ENCODE peak calls at places on chromosomes 16 and 17, in eight cellular contexts. N is breast epithelium; C is ovary; M is prostate gland; Z is GM23248; Y is stomach; D is CD8-positive, alpha-beta T cell; V is mammary epithelial cell. U is an unnamed sample.

GRCh38 chr17:43042025-43042424 is 17.0 kb downstream of the RND2 start:
- DNase-seq in N (no peak), D (no peak), M (no peak), C (no peak), V (no peak), Z (peak), Y (no peak), U (no peak)

GRCh38 chr16:78045865-78046581 is 23.7 kb downstream of the CLEC3A start:
- DNase-seq in N (no peak), M (peak), V (peak), D (no peak), Y (peak), Z (peak), C (peak), U (peak)

GRCh38 chr16:27847030-27847550 is 216.4 kb downstream of the GSG1L start:
- DNase-seq in M (no peak), N (no peak), V (peak), C (no peak), D (no peak), Z (no peak), Y (peak), U (no peak)

GRCh38 chr16:709651-710499 is 4.3 kb upstream of the FBXL16 start:
- DNase-seq in D (no peak), N (no peak), Z (peak), C (no peak), V (no peak), M (no peak), Y (no peak), U (no peak)

GRCh38 chr16:65343556-65343955 is 221.7 kb upstream of the CDH11 start:
- DNase-seq in V (no peak), Z (no peak), M (no peak), C (no peak), Y (no peak), D (no peak), N (no peak), U (no peak)

GRCh38 chr17:31515226-31515759 is 123.8 kb downstream of the RAB11FIP4 start:
- DNase-seq in Z (no peak), M (no peak), V (no peak), Y (no peak), N (no peak), D (no peak), C (no peak), U (no peak)

GRCh38 chr16:82542714-82543113 is 84.1 kb upstream of the CDH13 start:
- DNase-seq in Y (no peak), M (peak), N (no peak), V (no peak), Z (no peak), D (no peak), C (no peak), U (no peak)

GRCh38 chr16:66166451-66166850 is 200.0 kb upstream of the CDH5 start:
- DNase-seq in Z (no peak), V (no peak), M (no peak), D (no peak), Y (no peak), C (no peak), N (no peak), U (no peak)

GRCh38 chr17:32894245-32894644 is 17.3 kb upstream of the MYO1D start:
- DNase-seq in Z (peak), V (peak), N (no peak), M (no peak), Y (no peak), C (no peak), D (no peak), U (no peak)

GRCh38 chr17:58741121-58741625 is 14.5 kb upstream of the PPM1E start:
- DNase-seq in V (peak), D (no peak), M (no peak), Z (peak), C (no peak), N (no peak), Y (no peak), U (no peak)

GRCh38 chr16:8739989-8740704 is 57.3 kb downstream of the TMEM186 start:
- DNase-seq in V (no peak), Y (no peak), M (no peak), D (no peak), C (no peak), Z (no peak), N (no peak), U (no peak)

GRCh38 chr16:50884066-50884860 is 142.4 kb downstream of the CYLD start:
- DNase-seq in D (peak), Y (no peak), C (no peak), Z (no peak), M (no peak), V (no peak), N (no peak), U (no peak)

DNA sequence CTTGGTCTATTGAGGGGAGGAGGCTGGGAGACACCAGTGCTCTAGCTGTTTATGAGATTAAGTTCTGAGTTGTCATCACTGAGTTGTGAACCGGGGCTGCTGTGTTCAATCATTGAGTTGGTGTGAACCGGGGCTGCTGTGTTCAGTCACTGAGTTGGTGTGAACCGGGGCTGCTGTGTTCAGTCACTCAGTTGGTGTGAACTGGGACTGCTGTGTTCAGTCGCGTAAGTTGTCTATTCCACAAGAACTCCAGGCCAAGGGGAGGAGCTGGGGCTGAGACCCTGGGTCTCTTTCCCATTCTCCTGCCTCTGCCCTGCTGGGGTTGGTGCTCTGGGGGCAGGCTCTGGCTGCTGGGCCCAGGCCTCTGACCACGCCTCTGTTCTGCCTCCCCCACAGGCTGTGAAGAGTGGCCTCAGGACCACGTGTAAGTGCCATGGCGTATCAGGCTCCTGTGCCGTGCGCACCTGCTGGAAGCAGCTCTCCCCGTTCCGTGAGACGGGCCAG is 24.5 kb downstream of the WNT9B start:
- DNase-seq in N (no peak), Y (no peak), D (no peak), V (no peak), M (no peak), Z (no peak), C (no peak), U (no peak)
- H3K27ac ChIP-seq in N (no peak), Y (peak), D (no peak), V (no peak), M (no peak), Z (no peak), C (no peak), U (no peak)

GRCh38 chr17:68522266-68522665 is 10.0 kb downstream of the PRKAR1A start:
- DNase-seq in C (no peak), V (no peak), N (no peak), Z (no peak), M (no peak), Y (no peak), D (no peak), U (no peak)

GRCh38 chr17:68531252-68531651 is 19.0 kb downstream of the PRKAR1A start:
- DNase-seq in C (no peak), Z (no peak), D (no peak), Y (no peak), N (no peak), M (no peak), V (no peak), U (no peak)

GRCh38 chr17:68527314-68527713 is 15.1 kb downstream of the PRKAR1A start:
- DNase-seq in V (no peak), Z (no peak), D (no peak), Y (no peak), C (no peak), N (no peak), M (no peak), U (no peak)

GRCh38 chr17:68526548-68526947 is 14.3 kb downstream of the PRKAR1A start:
- DNase-seq in V (no peak), Y (no peak), C (no peak), D (no peak), M (no peak), Z (no peak), N (no peak), U (no peak)
- H3K27ac ChIP-seq in V (no peak), Y (peak), C (no peak), D (no peak), M (no peak), Z (no peak), N (no peak), U (no peak)

GRCh38 chr17:60091109-60091508 is 12.4 kb upstream of the HEATR6 start:
- DNase-seq in C (no peak), M (peak), V (no peak), D (no peak), Z (no peak), N (no peak), Y (no peak), U (no peak)

GRCh38 chr17:60089097-60089844 is 10.6 kb upstream of the HEATR6 start:
- DNase-seq in V (no peak), Z (no peak), C (no peak), M (peak), Y (no peak), D (no peak), N (no peak), U (no peak)

GRCh38 chr17:60087882-60088669 is 9.4 kb upstream of the HEATR6 start:
- DNase-seq in C (no peak), D (no peak), V (no peak), Z (peak), M (no peak), N (no peak), Y (peak), U (no peak)

GRCh38 chr17:60091908-60092331 is 13.2 kb upstream of the HEATR6 start:
- DNase-seq in N (no peak), C (no peak), D (no peak), M (no peak), Z (peak), Y (no peak), V (no peak), U (no peak)

DNA sequence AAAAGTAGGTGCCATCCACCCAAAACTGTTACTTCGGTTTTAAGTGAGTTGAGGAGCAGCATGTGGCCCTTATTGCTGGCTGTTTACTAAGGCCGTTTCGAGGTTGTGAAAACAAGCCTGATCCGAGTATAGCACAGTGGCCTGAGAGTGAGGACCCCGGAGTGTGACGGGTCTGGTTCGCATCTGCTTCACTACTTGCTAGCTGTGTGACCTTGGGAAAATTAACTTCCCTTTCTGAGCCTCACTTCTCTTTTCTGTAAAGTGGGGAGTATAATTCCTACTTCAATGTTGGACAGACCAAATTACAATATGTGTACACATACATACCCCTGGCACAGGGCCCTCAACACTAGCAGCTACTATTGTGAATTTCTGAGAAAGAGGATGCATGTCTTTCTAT is 11.7 kb upstream of the HEATR6 start:
- DNase-seq in Z (no peak), M (peak), N (no peak), V (no peak), D (no peak), C (no peak), Y (no peak), U (no peak)
- H3K27ac ChIP-seq in Z (no peak), M (no peak), N (no peak), V (no peak), D (no peak), C (no peak), Y (no peak), U (no peak)

GRCh38 chr16:17222756-17223411 is 247.9 kb downstream of the XYLT1 start:
- DNase-seq in C (no peak), N (no peak), M (no peak), Z (no peak), D (no peak), V (no peak), Y (no peak), U (no peak)
- H3K27ac ChIP-seq in C (no peak), N (no peak), M (no peak), Z (no peak), D (no peak), V (no peak), Y (no peak), U (no peak)

GRCh38 chr17:82231562-82232321 is 2.9 kb downstream of the SLC16A3 start:
- DNase-seq in N (peak), Z (peak), C (peak), V (no peak), Y (peak), M (peak), D (no peak), U (no peak)
- H3K27ac ChIP-seq in N (peak), Z (peak), C (peak), V (peak), Y (peak), M (peak), D (no peak), U (peak)

GRCh38 chr17:17749921-17750320 is 68.7 kb downstream of the RAI1 start:
- DNase-seq in C (peak), M (no peak), N (no peak), Z (peak), V (peak), D (no peak), Y (peak), U (peak)

GRCh38 chr17:17749025-17749772 is 67.9 kb downstream of the RAI1 start:
- DNase-seq in Z (no peak), C (no peak), N (no peak), Y (no peak), D (no peak), M (no peak), V (no peak), U (peak)

GRCh38 chr17:17751996-17752821 is 71.0 kb downstream of the RAI1 start:
- DNase-seq in Z (peak), N (peak), V (peak), M (peak), D (peak), C (peak), Y (peak), U (peak)

GRCh38 chr17:17751489-17751995 is 70.3 kb downstream of the RAI1 start:
- DNase-seq in N (no peak), C (no peak), M (no peak), V (no peak), Y (no peak), D (no peak), Z (peak), U (no peak)

DNA sequence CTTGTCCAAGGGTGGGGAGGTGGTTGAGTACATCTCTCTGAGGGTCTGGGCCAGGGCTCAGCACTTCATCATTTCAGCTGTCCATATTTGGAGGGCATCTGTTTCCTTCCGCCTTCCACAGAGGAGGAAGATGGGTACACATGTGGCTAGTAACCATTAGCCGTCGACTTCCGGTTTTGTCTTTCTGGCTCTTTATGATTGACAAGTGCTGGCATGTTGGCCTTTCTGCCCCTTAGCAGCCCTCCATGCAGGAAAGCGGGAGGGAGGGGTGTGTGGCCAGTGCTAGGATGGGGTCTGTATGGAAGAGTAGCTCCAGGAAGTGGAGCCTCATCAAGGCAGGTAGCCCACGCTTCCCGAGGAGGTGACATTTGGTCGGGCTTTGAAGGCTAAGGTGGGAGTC is 69.6 kb downstream of the RAI1 start:
- DNase-seq in M (no peak), N (no peak), Y (no peak), D (no peak), V (no peak), C (no peak), Z (no peak), U (no peak)
- H3K27ac ChIP-seq in M (peak), N (peak), Y (peak), D (peak), V (peak), C (no peak), Z (no peak), U (peak)

GRCh38 chr17:40178021-40178601 is 841 bp downstream of the RAPGEFL1 start:
- DNase-seq in C (no peak), Y (no peak), M (no peak), D (no peak), Z (no peak), N (no peak), V (no peak), U (no peak)

GRCh38 chr17:40180694-40181093 is 3.4 kb downstream of the RAPGEFL1 start:
- DNase-seq in N (peak), D (no peak), Z (no peak), Y (peak), M (peak), V (no peak), C (no peak), U (no peak)

GRCh38 chr17:40178660-40179059 is 1.4 kb downstream of the RAPGEFL1 start:
- DNase-seq in Z (no peak), M (no peak), V (no peak), Y (no peak), D (no peak), C (no peak), N (no peak), U (no peak)

GRCh38 chr17:40181205-40181604 is 3.9 kb downstream of the RAPGEFL1 start:
- DNase-seq in N (no peak), C (no peak), M (no peak), Z (no peak), V (no peak), Y (no peak), D (no peak), U (no peak)

GRCh38 chr17:40179923-40180659 is 2.8 kb downstream of the RAPGEFL1 start:
- DNase-seq in V (peak), M (no peak), Y (no peak), C (no peak), Z (peak), N (no peak), D (no peak), U (no peak)
- H3K27ac ChIP-seq in V (peak), M (peak), Y (peak), C (no peak), Z (peak), N (peak), D (no peak), U (no peak)

GRCh38 chr16:29791845-29792797 is 1.6 kb downstream of the KIF22 start:
- DNase-seq in C (no peak), N (no peak), M (no peak), D (no peak), Y (no peak), V (no peak), Z (no peak), U (no peak)
- H3K27ac ChIP-seq in C (no peak), N (no peak), M (no peak), D (no peak), Y (no peak), V (no peak), Z (no peak), U (no peak)

DNA sequence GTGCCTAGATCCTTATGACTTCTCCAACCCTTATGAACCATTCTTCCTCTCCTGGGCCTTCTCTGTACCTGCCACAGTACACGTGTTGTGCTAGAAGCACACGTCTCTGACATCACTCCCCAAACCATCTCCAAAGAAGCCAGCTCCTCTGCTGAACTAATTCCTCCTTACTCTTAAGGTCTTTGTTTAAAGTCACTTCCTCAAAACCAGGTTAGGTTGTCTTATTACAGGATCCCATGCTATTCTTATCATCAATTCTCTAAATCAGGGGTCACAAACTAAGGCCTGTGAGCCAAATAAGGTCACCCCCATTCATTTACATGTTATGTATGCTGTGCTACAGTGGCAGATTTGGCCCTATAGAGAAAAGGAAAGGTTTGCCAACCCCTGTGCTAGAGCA is 4.0 kb downstream of the SUPT6H start:
- DNase-seq in M (no peak), N (no peak), Y (no peak), Z (no peak), V (no peak), C (no peak), D (no peak), U (no peak)
- H3K27ac ChIP-seq in M (no peak), N (no peak), Y (no peak), Z (no peak), V (no peak), C (no peak), D (no peak), U (no peak)

U was measured in substantia nigra.